ENCODE peak calls at places on chromosomes 5 and 9, in ten cellular contexts. U, M, I, O, J, X, S, N, A and K are unnamed samples.
A peak's percentile ranks its signal among the peaks of the same experiment; 100 is the strongest.

GRCh38 chr5:123705741-123706140 is 193.8 kb downstream of the CSNK1G3 start:
- DNase-seq in U (no peak), M (peak; percentile 60), I (no peak), O (no peak), J (no peak), X (no peak), S (no peak), N (no peak), A (no peak), K (no peak)

GRCh38 chr9:18058564-18058963 is 415.4 kb upstream of the ADAMTSL1 start:
- DNase-seq in U (no peak), M (no peak), I (peak; percentile 14), O (no peak), J (no peak), X (no peak), S (no peak), N (no peak), A (no peak), K (no peak)

GRCh38 chr9:122742003-122742402 is at the start of gene OR1L6:
- DNase-seq in U (no peak), M (no peak), I (no peak), O (no peak), J (no peak), X (no peak), S (peak; percentile 42), N (no peak), A (no peak), K (no peak)

GRCh38 chr5:167587768-167588167 is 703.7 kb upstream of the WWC1 start:
- DNase-seq in U (no peak), M (peak; percentile 41), I (no peak), O (no peak), J (no peak), X (no peak), S (peak; percentile 87), N (peak; percentile 62), A (peak; percentile 68), K (peak; percentile 60)

GRCh38 chr5:143086851-143087637 is 316.4 kb downstream of the NR3C1 start:
- DNase-seq in U (no peak), M (peak; percentile 70), I (no peak), O (no peak), J (no peak), X (no peak), S (no peak), N (no peak), A (no peak), K (no peak)

GRCh38 chr9:22840641-22841040 is 394.0 kb downstream of the DMRTA1 start:
- DNase-seq in U (no peak), M (no peak), I (no peak), O (no peak), J (no peak), X (no peak), S (no peak), N (peak; percentile 5), A (no peak), K (no peak)

GRCh38 chr5:131064669-131065371 is 100.2 kb downstream of the HINT1 start:
- DNase-seq in U (peak; percentile 20), M (no peak), I (no peak), O (no peak), J (no peak), X (no peak), S (no peak), N (no peak), A (no peak), K (no peak)

GRCh38 chr5:32630867-32631491 is 45.6 kb downstream of the SUB1 start:
- DNase-seq in U (no peak), M (no peak), I (no peak), O (no peak), J (no peak), X (no peak), S (no peak), N (no peak), A (no peak), K (no peak)

GRCh38 chr9:135779571-135779970 is 77.6 kb downstream of the KCNT1 start:
- DNase-seq in U (no peak), M (no peak), I (no peak), O (no peak), J (no peak), X (no peak), S (no peak), N (no peak), A (no peak), K (no peak)

GRCh38 chr9:135777623-135778177 is 75.7 kb downstream of the KCNT1 start:
- DNase-seq in U (no peak), M (no peak), I (no peak), O (no peak), J (no peak), X (no peak), S (no peak), N (no peak), A (no peak), K (no peak)

GRCh38 chr9:135780626-135781025 is 78.6 kb downstream of the KCNT1 start:
- DNase-seq in U (no peak), M (no peak), I (no peak), O (no peak), J (no peak), X (no peak), S (no peak), N (no peak), A (no peak), K (no peak)

GRCh38 chr9:135778421-135778820 is 76.4 kb downstream of the KCNT1 start:
- DNase-seq in U (no peak), M (no peak), I (no peak), O (no peak), J (no peak), X (no peak), S (no peak), N (peak; percentile 60), A (no peak), K (no peak)

GRCh38 chr9:135780086-135780485 is 78.1 kb downstream of the KCNT1 start:
- DNase-seq in U (no peak), M (no peak), I (no peak), O (no peak), J (no peak), X (no peak), S (no peak), N (no peak), A (no peak), K (no peak)
- H3K27me3 ChIP-seq in U (no peaks in the 10 kb centered on the region), M (peaks cover 33% of the 10 kb centered on the region), I (peaks cover 3% of the 10 kb centered on the region), O (peaks cover 12% of the 10 kb centered on the region), J (no peaks in the 10 kb centered on the region), X (no peaks in the 10 kb centered on the region), S (no peaks in the 10 kb centered on the region), N (no peaks in the 10 kb centered on the region), A (no peaks in the 10 kb centered on the region), K (no peaks in the 10 kb centered on the region)

DNA sequence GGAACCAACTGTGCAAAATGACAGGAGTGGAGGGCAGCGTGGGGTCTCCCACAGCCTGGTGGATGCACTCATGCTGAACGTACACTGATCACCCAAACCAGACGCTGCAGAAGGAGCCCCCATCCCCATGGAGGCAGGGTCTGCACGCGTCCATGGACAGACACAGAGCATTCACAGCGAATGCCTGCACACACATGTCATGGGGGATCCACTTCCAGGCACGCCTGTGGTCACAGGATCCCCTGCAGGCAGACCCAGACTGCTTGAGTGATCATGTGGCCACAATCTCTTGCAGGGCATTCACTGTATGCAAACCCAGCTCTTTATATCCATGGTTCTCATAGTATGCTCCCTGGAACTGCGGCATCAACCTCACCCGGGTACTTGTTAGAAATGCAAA is 5.4 kb downstream of the SNCB start:
- DNase-seq in U (no peak), M (no peak), I (no peak), O (no peak), J (no peak), X (no peak), S (no peak), N (no peak), A (no peak), K (no peak)
- H3K27me3 ChIP-seq in U (peaks cover 9% of the 10 kb centered on the region), M (peaks cover 33% of the 10 kb centered on the region), I (peaks cover 36% of the 10 kb centered on the region), O (peaks cover 98% of the 10 kb centered on the region), J (peaks cover 78% of the 10 kb centered on the region), X (peaks cover 58% of the 10 kb centered on the region), S (peaks cover 78% of the 10 kb centered on the region), N (peaks cover 35% of the 10 kb centered on the region), A (peaks cover under 1% of the 10 kb centered on the region), K (peaks cover 7% of the 10 kb centered on the region)

DNA sequence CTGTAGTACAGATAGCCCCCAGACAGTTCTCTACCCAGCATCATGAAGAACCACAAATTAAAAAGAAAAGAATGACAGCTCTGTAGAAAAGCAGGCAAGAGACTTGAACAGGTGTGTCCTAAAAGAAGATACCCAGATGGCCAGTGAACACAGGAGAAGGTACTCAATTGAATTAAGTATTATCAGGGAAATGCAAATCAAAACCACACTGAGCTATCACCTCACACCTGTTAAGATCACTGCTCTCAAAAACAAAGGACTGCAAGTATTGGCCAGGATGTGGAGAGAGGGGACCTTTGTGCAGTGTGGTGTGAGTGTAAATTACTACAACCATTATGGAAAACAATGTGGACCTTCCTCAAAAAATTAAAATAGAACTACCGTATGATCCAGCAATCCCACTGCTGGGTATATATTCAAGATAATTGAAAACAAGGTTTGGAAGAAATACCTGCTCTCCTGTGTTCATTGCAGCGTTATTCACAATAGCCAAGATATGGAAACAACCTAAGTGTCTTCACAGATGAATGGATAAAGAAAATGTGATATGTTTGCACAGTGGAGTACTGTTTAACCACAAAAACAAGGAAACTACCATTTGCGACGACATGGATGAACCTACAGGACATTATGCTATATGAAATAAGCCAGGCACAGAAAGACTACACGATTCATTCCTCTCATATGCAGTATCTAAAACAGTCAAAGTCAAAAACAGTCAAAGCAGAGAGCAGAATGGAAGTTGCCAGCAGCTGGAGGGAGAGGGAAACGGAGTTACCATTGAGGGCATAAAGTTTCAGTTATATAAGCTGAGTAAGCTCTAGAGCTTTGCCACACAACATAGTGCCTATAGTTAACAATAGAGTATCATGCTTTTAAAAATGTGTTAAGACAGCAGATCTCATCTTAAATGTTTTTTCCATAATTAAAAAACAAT is 102.6 kb downstream of the WNK2 start:
- DNase-seq in U (no peak), M (no peak), I (no peak), O (no peak), J (no peak), X (no peak), S (no peak), N (no peak), A (no peak), K (no peak)
- H3K27me3 ChIP-seq in U (peaks cover 3% of the 10 kb centered on the region), M (peaks cover 11% of the 10 kb centered on the region), I (no peaks in the 10 kb centered on the region), O (peaks cover 11% of the 10 kb centered on the region), J (peaks cover 4% of the 10 kb centered on the region), X (no peaks in the 10 kb centered on the region), S (no peaks in the 10 kb centered on the region), N (no peaks in the 10 kb centered on the region), A (no peaks in the 10 kb centered on the region), K (no peaks in the 10 kb centered on the region)

DNA sequence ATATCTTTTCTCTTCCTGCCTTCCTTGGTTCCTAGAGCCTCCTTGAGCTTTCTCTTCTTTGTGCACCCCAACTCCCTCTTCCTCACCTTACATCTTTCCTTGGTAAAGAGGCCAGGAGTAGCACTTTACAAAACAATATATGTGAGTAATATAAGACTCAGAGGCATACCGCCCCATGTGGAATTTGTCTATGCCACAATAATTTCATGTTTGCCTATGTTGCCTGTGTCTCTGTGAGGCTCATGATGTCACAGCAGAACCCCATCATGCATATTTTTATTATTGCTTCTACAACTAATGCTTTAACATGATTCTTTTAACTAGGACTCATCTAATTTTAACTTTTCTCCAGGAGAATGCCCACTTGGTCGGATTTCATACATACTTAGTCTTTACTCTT is 15.0 kb upstream of the LVRN start:
- DNase-seq in U (no peak), M (peak; percentile 32), I (no peak), O (no peak), J (no peak), X (no peak), S (no peak), N (no peak), A (no peak), K (no peak)
- H3K27me3 ChIP-seq in U (no peaks in the 10 kb centered on the region), M (no peaks in the 10 kb centered on the region), I (no peaks in the 10 kb centered on the region), O (no peaks in the 10 kb centered on the region), J (no peaks in the 10 kb centered on the region), X (peaks cover 2% of the 10 kb centered on the region), S (no peaks in the 10 kb centered on the region), N (no peaks in the 10 kb centered on the region), A (no peaks in the 10 kb centered on the region), K (no peaks in the 10 kb centered on the region)